ENCODE peak calls at places on chromosomes 4 and X, in ten cellular contexts. One of them, this sample, is unnamed.

GRCh38 chr4:183376381-183376780 is 54.2 kb upstream of the CLDN24 start:
- DNase-seq in type B pancreatic cell: no peak
- DNase-seq in AG04450: no peak
- DNase-seq in GM13977: no peak
- DNase-seq in Panc1: no peak
- DNase-seq in left lung: no peak
- DNase-seq in coronary artery: no peak
- DNase-seq in brain microvascular endothelial cell: no peak
- DNase-seq in IMR-90: no peak
- DNase-seq in sigmoid colon: no peak
- DNase-seq in this sample: no peak

GRCh38 chrX:103376979-103377324 is 614 bp downstream of the BEX3 start:
- DNase-seq in AG04450: no peak
- DNase-seq in brain microvascular endothelial cell: no peak
- DNase-seq in sigmoid colon: no peak
- DNase-seq in left lung: no peak
- DNase-seq in coronary artery: no peak
- DNase-seq in IMR-90: peak
- DNase-seq in GM13977: no peak
- DNase-seq in Panc1: no peak
- DNase-seq in type B pancreatic cell: peak
- DNase-seq in this sample: no peak

GRCh38 chr4:101356928-101357327 is 9.6 kb upstream of the PPP3CA start:
- DNase-seq in coronary artery: no peak
- DNase-seq in brain microvascular endothelial cell: peak
- DNase-seq in GM13977: no peak
- DNase-seq in sigmoid colon: no peak
- DNase-seq in IMR-90: peak
- DNase-seq in left lung: peak
- DNase-seq in AG04450: peak
- DNase-seq in Panc1: peak
- DNase-seq in type B pancreatic cell: no peak
- DNase-seq in this sample: no peak

GRCh38 chrX:13598877-13599276 is 29.5 kb downstream of the EGFL6 start:
- DNase-seq in IMR-90: peak
- DNase-seq in left lung: no peak
- DNase-seq in AG04450: no peak
- DNase-seq in type B pancreatic cell: no peak
- DNase-seq in Panc1: no peak
- DNase-seq in coronary artery: no peak
- DNase-seq in brain microvascular endothelial cell: no peak
- DNase-seq in sigmoid colon: no peak
- DNase-seq in GM13977: no peak
- DNase-seq in this sample: no peak

GRCh38 chr4:168501407-168501806 is 4.6 kb downstream of the PALLD start:
- DNase-seq in coronary artery: no peak
- DNase-seq in GM13977: no peak
- DNase-seq in IMR-90: no peak
- DNase-seq in brain microvascular endothelial cell: no peak
- DNase-seq in Panc1: no peak
- DNase-seq in type B pancreatic cell: no peak
- DNase-seq in left lung: no peak
- DNase-seq in sigmoid colon: no peak
- DNase-seq in AG04450: no peak
- DNase-seq in this sample: no peak

GRCh38 chrX:323721-324628 is 5.4 kb upstream of the GTPBP6 start:
- DNase-seq in IMR-90: peak
- DNase-seq in GM13977: no peak
- DNase-seq in AG04450: peak
- DNase-seq in sigmoid colon: peak
- DNase-seq in type B pancreatic cell: no peak
- DNase-seq in brain microvascular endothelial cell: peak
- DNase-seq in Panc1: peak
- DNase-seq in left lung: peak
- DNase-seq in coronary artery: no peak
- DNase-seq in this sample: no peak

GRCh38 chr4:25207997-25208396 is 25.8 kb upstream of the PI4K2B start:
- DNase-seq in GM13977: no peak
- DNase-seq in coronary artery: no peak
- DNase-seq in IMR-90: no peak
- DNase-seq in left lung: no peak
- DNase-seq in brain microvascular endothelial cell: no peak
- DNase-seq in AG04450: no peak
- DNase-seq in type B pancreatic cell: no peak
- DNase-seq in sigmoid colon: no peak
- DNase-seq in Panc1: no peak
- DNase-seq in this sample: no peak

GRCh38 chrX:77639820-77640219 is 146.2 kb downstream of the ATRX start:
- DNase-seq in brain microvascular endothelial cell: no peak
- DNase-seq in GM13977: no peak
- DNase-seq in type B pancreatic cell: no peak
- DNase-seq in IMR-90: no peak
- DNase-seq in sigmoid colon: no peak
- DNase-seq in coronary artery: no peak
- DNase-seq in Panc1: no peak
- DNase-seq in AG04450: no peak
- DNase-seq in left lung: no peak
- DNase-seq in this sample: no peak

GRCh38 chr4:67762091-67762490 is 7.9 kb upstream of the GNRHR start:
- DNase-seq in Panc1: no peak
- DNase-seq in type B pancreatic cell: no peak
- DNase-seq in AG04450: no peak
- DNase-seq in sigmoid colon: no peak
- DNase-seq in IMR-90: peak
- DNase-seq in coronary artery: no peak
- DNase-seq in left lung: no peak
- DNase-seq in brain microvascular endothelial cell: peak
- DNase-seq in GM13977: peak
- DNase-seq in this sample: no peak

GRCh38 chr4:78770091-78770642 is 6.0 kb upstream of the BMP2K start:
- DNase-seq in Panc1: no peak
- DNase-seq in sigmoid colon: no peak
- DNase-seq in left lung: no peak
- DNase-seq in type B pancreatic cell: no peak
- DNase-seq in IMR-90: no peak
- DNase-seq in coronary artery: no peak
- DNase-seq in brain microvascular endothelial cell: no peak
- DNase-seq in AG04450: no peak
- DNase-seq in GM13977: no peak
- DNase-seq in this sample: no peak

GRCh38 chr4:78774395-78774794 is 1.8 kb upstream of the BMP2K start:
- DNase-seq in AG04450: no peak
- DNase-seq in type B pancreatic cell: no peak
- DNase-seq in brain microvascular endothelial cell: no peak
- DNase-seq in Panc1: no peak
- DNase-seq in sigmoid colon: no peak
- DNase-seq in IMR-90: peak
- DNase-seq in left lung: no peak
- DNase-seq in GM13977: peak
- DNase-seq in coronary artery: no peak
- DNase-seq in this sample: no peak

GRCh38 chr4:78775278-78776030 is 696 bp upstream of the BMP2K start:
- DNase-seq in coronary artery: peak
- DNase-seq in brain microvascular endothelial cell: peak
- DNase-seq in Panc1: peak
- DNase-seq in left lung: peak
- DNase-seq in sigmoid colon: peak
- DNase-seq in GM13977: peak
- DNase-seq in IMR-90: peak
- DNase-seq in AG04450: no peak
- DNase-seq in type B pancreatic cell: peak
- DNase-seq in this sample: peak

GRCh38 chr4:78776031-78776728 is at the start of gene BMP2K:
- DNase-seq in AG04450: no peak
- DNase-seq in Panc1: no peak
- DNase-seq in coronary artery: peak
- DNase-seq in brain microvascular endothelial cell: peak
- DNase-seq in sigmoid colon: peak
- DNase-seq in GM13977: peak
- DNase-seq in type B pancreatic cell: peak
- DNase-seq in IMR-90: peak
- DNase-seq in left lung: peak
- DNase-seq in this sample: peak

DNA sequence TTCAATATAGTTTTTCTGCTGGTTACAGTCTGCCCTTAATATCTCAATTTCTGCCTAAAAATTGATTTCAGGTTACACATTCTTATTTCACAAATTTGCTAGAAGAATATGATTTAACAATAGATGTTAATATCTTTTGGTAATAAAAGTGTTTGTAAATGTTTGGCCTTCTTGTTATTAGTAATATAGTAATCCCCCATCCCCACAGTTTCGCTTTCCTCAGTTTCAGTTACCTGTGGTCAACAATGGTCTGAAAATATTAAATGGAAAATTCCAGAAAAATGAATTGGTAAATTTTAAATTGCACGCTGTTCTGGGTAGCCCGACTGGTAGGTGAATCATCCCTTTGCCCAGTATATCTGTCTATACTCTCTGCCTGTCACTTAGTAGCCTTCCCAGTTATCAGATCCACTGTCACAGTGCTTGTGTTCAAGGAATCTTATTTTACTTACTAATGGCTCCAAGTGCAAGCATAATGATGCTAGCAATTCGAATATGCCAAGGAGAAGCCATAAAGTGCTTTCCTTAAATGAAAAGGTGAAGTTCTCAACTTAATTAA is 3.5 kb upstream of the BMP2K start:
- DNase-seq in IMR-90: no peak
- DNase-seq in left lung: no peak
- DNase-seq in AG04450: no peak
- DNase-seq in GM13977: no peak
- DNase-seq in type B pancreatic cell: no peak
- DNase-seq in brain microvascular endothelial cell: no peak
- DNase-seq in Panc1: no peak
- DNase-seq in coronary artery: no peak
- DNase-seq in sigmoid colon: no peak
- DNase-seq in this sample: no peak
- TF ChIP-seq CTCF in IMR-90: no peak
- TF ChIP-seq CTCF in left lung: no peak
- TF ChIP-seq CTCF in AG04450: no peak
- TF ChIP-seq CTCF in GM13977: no peak
- TF ChIP-seq CTCF in type B pancreatic cell: no peak
- TF ChIP-seq CTCF in brain microvascular endothelial cell: no peak
- TF ChIP-seq CTCF in Panc1: no peak
- TF ChIP-seq CTCF in coronary artery: no peak
- TF ChIP-seq CTCF in sigmoid colon: no peak
- TF ChIP-seq CTCF in this sample: no peak

GRCh38 chr4:158172558-158173258 is at the start of gene GASK1B:
- DNase-seq in GM13977: peak
- DNase-seq in IMR-90: peak
- DNase-seq in type B pancreatic cell: no peak
- DNase-seq in AG04450: peak
- DNase-seq in sigmoid colon: no peak
- DNase-seq in coronary artery: no peak
- DNase-seq in Panc1: no peak
- DNase-seq in left lung: peak
- DNase-seq in brain microvascular endothelial cell: peak
- DNase-seq in this sample: no peak
- TF ChIP-seq CTCF in GM13977: peak
- TF ChIP-seq CTCF in IMR-90: peak
- TF ChIP-seq CTCF in type B pancreatic cell: peak
- TF ChIP-seq CTCF in AG04450: peak
- TF ChIP-seq CTCF in sigmoid colon: peak
- TF ChIP-seq CTCF in coronary artery: peak
- TF ChIP-seq CTCF in Panc1: peak
- TF ChIP-seq CTCF in left lung: peak
- TF ChIP-seq CTCF in brain microvascular endothelial cell: peak
- TF ChIP-seq CTCF in this sample: peak

DNA sequence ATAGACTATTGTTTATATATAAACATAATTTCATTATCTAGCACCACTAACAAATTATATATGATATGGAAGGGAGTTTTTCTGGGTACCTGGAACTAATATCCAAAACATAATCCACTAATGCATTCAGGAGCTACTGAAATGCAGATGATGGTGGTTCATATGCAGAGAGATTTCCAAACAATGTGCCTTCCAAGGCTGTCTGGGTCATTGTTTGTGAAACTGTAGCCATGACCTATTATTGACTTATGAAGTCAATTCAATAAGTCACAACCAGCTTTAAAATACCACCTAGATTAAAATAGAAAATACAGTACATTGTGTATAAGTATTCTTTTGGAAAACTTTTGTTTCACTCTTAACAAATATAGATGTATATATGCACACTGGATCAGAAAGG is 237.0 kb upstream of the PRPS2 start:
- DNase-seq in type B pancreatic cell: no peak
- DNase-seq in left lung: no peak
- DNase-seq in AG04450: no peak
- DNase-seq in GM13977: no peak
- DNase-seq in IMR-90: no peak
- DNase-seq in Panc1: no peak
- DNase-seq in coronary artery: no peak
- DNase-seq in brain microvascular endothelial cell: no peak
- DNase-seq in sigmoid colon: no peak
- DNase-seq in this sample: no peak
- TF ChIP-seq CTCF in type B pancreatic cell: no peak
- TF ChIP-seq CTCF in left lung: no peak
- TF ChIP-seq CTCF in AG04450: no peak
- TF ChIP-seq CTCF in GM13977: no peak
- TF ChIP-seq CTCF in IMR-90: no peak
- TF ChIP-seq CTCF in Panc1: no peak
- TF ChIP-seq CTCF in coronary artery: no peak
- TF ChIP-seq CTCF in brain microvascular endothelial cell: no peak
- TF ChIP-seq CTCF in sigmoid colon: no peak
- TF ChIP-seq CTCF in this sample: no peak

GRCh38 chrX:2516612-2517011 is 15.8 kb upstream of the DHRSX start:
- DNase-seq in Panc1: no peak
- DNase-seq in type B pancreatic cell: no peak
- DNase-seq in left lung: no peak
- DNase-seq in AG04450: no peak
- DNase-seq in coronary artery: no peak
- DNase-seq in IMR-90: no peak
- DNase-seq in sigmoid colon: no peak
- DNase-seq in GM13977: no peak
- DNase-seq in brain microvascular endothelial cell: no peak
- DNase-seq in this sample: no peak

GRCh38 chrX:2514131-2514530 is 13.4 kb upstream of the DHRSX start:
- DNase-seq in Panc1: no peak
- DNase-seq in type B pancreatic cell: no peak
- DNase-seq in IMR-90: no peak
- DNase-seq in AG04450: no peak
- DNase-seq in GM13977: no peak
- DNase-seq in sigmoid colon: no peak
- DNase-seq in brain microvascular endothelial cell: no peak
- DNase-seq in coronary artery: peak
- DNase-seq in left lung: no peak
- DNase-seq in this sample: no peak

GRCh38 chrX:2511326-2511725 is 10.6 kb upstream of the DHRSX start:
- DNase-seq in GM13977: no peak
- DNase-seq in left lung: no peak
- DNase-seq in IMR-90: no peak
- DNase-seq in AG04450: no peak
- DNase-seq in type B pancreatic cell: no peak
- DNase-seq in coronary artery: peak
- DNase-seq in sigmoid colon: no peak
- DNase-seq in brain microvascular endothelial cell: no peak
- DNase-seq in Panc1: no peak
- DNase-seq in this sample: no peak

GRCh38 chrX:2512501-2512900 is 11.7 kb upstream of the DHRSX start:
- DNase-seq in sigmoid colon: no peak
- DNase-seq in coronary artery: no peak
- DNase-seq in Panc1: no peak
- DNase-seq in GM13977: no peak
- DNase-seq in AG04450: no peak
- DNase-seq in IMR-90: no peak
- DNase-seq in brain microvascular endothelial cell: no peak
- DNase-seq in left lung: no peak
- DNase-seq in type B pancreatic cell: no peak
- DNase-seq in this sample: no peak

GRCh38 chrX:2513120-2513664 is 12.4 kb upstream of the DHRSX start:
- DNase-seq in AG04450: no peak
- DNase-seq in left lung: no peak
- DNase-seq in brain microvascular endothelial cell: no peak
- DNase-seq in IMR-90: no peak
- DNase-seq in sigmoid colon: no peak
- DNase-seq in Panc1: no peak
- DNase-seq in type B pancreatic cell: no peak
- DNase-seq in GM13977: no peak
- DNase-seq in coronary artery: peak
- DNase-seq in this sample: no peak
- TF ChIP-seq CTCF in AG04450: no peak
- TF ChIP-seq CTCF in left lung: no peak
- TF ChIP-seq CTCF in brain microvascular endothelial cell: no peak
- TF ChIP-seq CTCF in IMR-90: no peak
- TF ChIP-seq CTCF in sigmoid colon: no peak
- TF ChIP-seq CTCF in Panc1: no peak
- TF ChIP-seq CTCF in type B pancreatic cell: no peak
- TF ChIP-seq CTCF in GM13977: no peak
- TF ChIP-seq CTCF in coronary artery: no peak
- TF ChIP-seq CTCF in this sample: no peak